ENCODE peak calls at places on chromosome 16, in eight cellular contexts. One of them, this sample, is unnamed.

GRCh38 chr16:49608095-49608494 is 234.5 kb downstream of the C16orf78 start:
- DNase-seq in cardiac muscle cell: peak; percentile 8
- DNase-seq in fibroblast of lung: no peak
- DNase-seq in heart right ventricle: no peak
- DNase-seq in transverse colon: no peak
- DNase-seq in AG09319: no peak
- DNase-seq in RWPE2: no peak
- DNase-seq in astrocyte of the spinal cord: peak; percentile 28
- DNase-seq in this sample: no peak

GRCh38 chr16:72927199-72928088 is 120.5 kb downstream of the ZFHX3 start:
- DNase-seq in cardiac muscle cell: peak; percentile 78
- DNase-seq in RWPE2: peak; percentile 80
- DNase-seq in AG09319: peak; percentile 29
- DNase-seq in heart right ventricle: no peak
- DNase-seq in transverse colon: peak; percentile 20
- DNase-seq in fibroblast of lung: peak; percentile 89
- DNase-seq in astrocyte of the spinal cord: peak; percentile 84
- DNase-seq in this sample: peak; percentile 83

GRCh38 chr16:24291932-24292331 is 35.8 kb downstream of the CACNG3 start:
- DNase-seq in transverse colon: no peak
- DNase-seq in RWPE2: no peak
- DNase-seq in cardiac muscle cell: no peak
- DNase-seq in heart right ventricle: no peak
- DNase-seq in astrocyte of the spinal cord: no peak
- DNase-seq in AG09319: no peak
- DNase-seq in fibroblast of lung: no peak
- DNase-seq in this sample: no peak

GRCh38 chr16:72590179-72590937 is 418.4 kb upstream of the PMFBP1 start:
- DNase-seq in transverse colon: no peak
- DNase-seq in fibroblast of lung: peak; percentile 29
- DNase-seq in AG09319: no peak
- DNase-seq in RWPE2: no peak
- DNase-seq in cardiac muscle cell: no peak
- DNase-seq in astrocyte of the spinal cord: no peak
- DNase-seq in heart right ventricle: no peak
- DNase-seq in this sample: no peak

GRCh38 chr16:13845232-13845631 is 74.7 kb upstream of the ERCC4 start:
- DNase-seq in fibroblast of lung: no peak
- DNase-seq in cardiac muscle cell: no peak
- DNase-seq in astrocyte of the spinal cord: no peak
- DNase-seq in AG09319: no peak
- DNase-seq in heart right ventricle: no peak
- DNase-seq in transverse colon: no peak
- DNase-seq in RWPE2: no peak
- DNase-seq in this sample: no peak

GRCh38 chr16:27551046-27551445 is 1.1 kb downstream of the KATNIP start:
- DNase-seq in AG09319: no peak
- DNase-seq in fibroblast of lung: peak; percentile 17
- DNase-seq in cardiac muscle cell: no peak
- DNase-seq in heart right ventricle: no peak
- DNase-seq in RWPE2: no peak
- DNase-seq in transverse colon: no peak
- DNase-seq in astrocyte of the spinal cord: no peak
- DNase-seq in this sample: no peak

GRCh38 chr16:24309222-24309905 is 53.2 kb downstream of the CACNG3 start:
- DNase-seq in RWPE2: peak; percentile 73
- DNase-seq in cardiac muscle cell: peak; percentile 33
- DNase-seq in heart right ventricle: no peak
- DNase-seq in fibroblast of lung: peak; percentile 67
- DNase-seq in astrocyte of the spinal cord: peak; percentile 10
- DNase-seq in transverse colon: no peak
- DNase-seq in AG09319: no peak
- DNase-seq in this sample: peak; percentile 94

GRCh38 chr16:75070055-75070841 is 46.3 kb downstream of the LDHD start:
- DNase-seq in transverse colon: no peak
- DNase-seq in astrocyte of the spinal cord: no peak
- DNase-seq in cardiac muscle cell: no peak
- DNase-seq in heart right ventricle: peak; percentile 33
- DNase-seq in AG09319: no peak
- DNase-seq in RWPE2: no peak
- DNase-seq in fibroblast of lung: peak; percentile 25
- DNase-seq in this sample: no peak

GRCh38 chr16:25012525-25012991 is 2.6 kb downstream of the ARHGAP17 start:
- DNase-seq in AG09319: peak; percentile 75
- DNase-seq in astrocyte of the spinal cord: peak; percentile 73
- DNase-seq in cardiac muscle cell: peak; percentile 52
- DNase-seq in RWPE2: no peak
- DNase-seq in heart right ventricle: no peak
- DNase-seq in transverse colon: peak; percentile 59
- DNase-seq in fibroblast of lung: peak; percentile 81
- DNase-seq in this sample: no peak

GRCh38 chr16:67404740-67405226 is 11.5 kb upstream of the TPPP3 start:
- DNase-seq in cardiac muscle cell: no peak
- DNase-seq in heart right ventricle: no peak
- DNase-seq in transverse colon: peak; percentile 87
- DNase-seq in RWPE2: no peak
- DNase-seq in astrocyte of the spinal cord: no peak
- DNase-seq in AG09319: no peak
- DNase-seq in fibroblast of lung: no peak
- DNase-seq in this sample: peak; percentile 96

GRCh38 chr16:5010576-5011329 is 23.0 kb downstream of the NAGPA start:
- DNase-seq in RWPE2: no peak
- DNase-seq in astrocyte of the spinal cord: no peak
- DNase-seq in fibroblast of lung: no peak
- DNase-seq in heart right ventricle: no peak
- DNase-seq in AG09319: no peak
- DNase-seq in transverse colon: no peak
- DNase-seq in cardiac muscle cell: no peak
- DNase-seq in this sample: no peak

GRCh38 chr16:88418869-88419268 is 34.2 kb upstream of the ZFPM1 start:
- DNase-seq in AG09319: no peak
- DNase-seq in cardiac muscle cell: no peak
- DNase-seq in transverse colon: no peak
- DNase-seq in fibroblast of lung: no peak
- DNase-seq in heart right ventricle: no peak
- DNase-seq in astrocyte of the spinal cord: no peak
- DNase-seq in RWPE2: no peak
- DNase-seq in this sample: no peak

GRCh38 chr16:15507959-15508336 is 73.6 kb downstream of the BMERB1 start:
- DNase-seq in astrocyte of the spinal cord: no peak
- DNase-seq in cardiac muscle cell: no peak
- DNase-seq in AG09319: no peak
- DNase-seq in heart right ventricle: no peak
- DNase-seq in RWPE2: no peak
- DNase-seq in fibroblast of lung: no peak
- DNase-seq in transverse colon: no peak
- DNase-seq in this sample: no peak

GRCh38 chr16:15509051-15509592 is 74.7 kb downstream of the BMERB1 start:
- DNase-seq in RWPE2: no peak
- DNase-seq in transverse colon: no peak
- DNase-seq in AG09319: no peak
- DNase-seq in astrocyte of the spinal cord: peak; percentile 75
- DNase-seq in fibroblast of lung: peak; percentile 25
- DNase-seq in heart right ventricle: no peak
- DNase-seq in cardiac muscle cell: no peak
- DNase-seq in this sample: no peak

GRCh38 chr16:15506441-15506840 is 72.1 kb downstream of the BMERB1 start:
- DNase-seq in fibroblast of lung: no peak
- DNase-seq in RWPE2: no peak
- DNase-seq in cardiac muscle cell: no peak
- DNase-seq in AG09319: no peak
- DNase-seq in astrocyte of the spinal cord: no peak
- DNase-seq in transverse colon: no peak
- DNase-seq in heart right ventricle: no peak
- DNase-seq in this sample: no peak

GRCh38 chr16:15509593-15510520 is 75.5 kb downstream of the BMERB1 start:
- DNase-seq in cardiac muscle cell: peak; percentile 33
- DNase-seq in fibroblast of lung: peak; percentile 69
- DNase-seq in heart right ventricle: no peak
- DNase-seq in AG09319: peak; percentile 10
- DNase-seq in transverse colon: no peak
- DNase-seq in astrocyte of the spinal cord: peak; percentile 83
- DNase-seq in RWPE2: no peak
- DNase-seq in this sample: no peak

GRCh38 chr16:15507299-15507958 is 73.0 kb downstream of the BMERB1 start:
- DNase-seq in transverse colon: no peak
- DNase-seq in cardiac muscle cell: peak; percentile 50
- DNase-seq in AG09319: no peak
- DNase-seq in RWPE2: no peak
- DNase-seq in fibroblast of lung: peak; percentile 65
- DNase-seq in astrocyte of the spinal cord: peak; percentile 51
- DNase-seq in heart right ventricle: no peak
- DNase-seq in this sample: no peak
- TF ChIP-seq CTCF in transverse colon: no peak
- TF ChIP-seq CTCF in cardiac muscle cell: no peak
- TF ChIP-seq CTCF in AG09319: no peak
- TF ChIP-seq CTCF in RWPE2: no peak
- TF ChIP-seq CTCF in fibroblast of lung: no peak
- TF ChIP-seq CTCF in astrocyte of the spinal cord: no peak
- TF ChIP-seq CTCF in heart right ventricle: no peak
- TF ChIP-seq CTCF in this sample: no peak

DNA sequence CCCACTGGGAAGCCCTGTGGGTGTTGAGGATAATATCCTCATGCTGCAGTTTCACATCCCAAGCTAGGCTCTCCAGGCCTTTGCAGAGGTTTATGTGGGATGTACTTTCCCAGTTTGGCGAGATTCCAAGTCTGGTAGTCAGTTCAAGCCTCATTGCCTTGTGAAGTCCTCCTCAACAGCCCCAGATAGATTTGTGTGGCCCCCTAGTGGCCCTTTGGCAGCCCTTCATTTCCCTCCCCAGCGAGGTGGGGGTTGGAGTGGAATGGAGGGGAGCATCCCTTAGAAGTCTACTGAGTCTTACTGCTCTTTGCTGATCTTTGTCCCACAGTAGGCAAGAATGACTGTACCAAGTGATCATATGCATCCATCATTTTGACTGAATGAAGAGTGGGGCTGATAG is 137.9 kb downstream of the CDH11 start:
- DNase-seq in transverse colon: no peak
- DNase-seq in astrocyte of the spinal cord: peak; percentile 87
- DNase-seq in heart right ventricle: peak; percentile 62
- DNase-seq in RWPE2: no peak
- DNase-seq in fibroblast of lung: peak; percentile 86
- DNase-seq in AG09319: peak; percentile 37
- DNase-seq in cardiac muscle cell: peak; percentile 86
- DNase-seq in this sample: no peak
- TF ChIP-seq CTCF in transverse colon: peak; percentile 29
- TF ChIP-seq CTCF in astrocyte of the spinal cord: peak; percentile 85
- TF ChIP-seq CTCF in heart right ventricle: peak; percentile 53
- TF ChIP-seq CTCF in RWPE2: peak; percentile 74
- TF ChIP-seq CTCF in fibroblast of lung: peak; percentile 72
- TF ChIP-seq CTCF in AG09319: peak; percentile 55
- TF ChIP-seq CTCF in cardiac muscle cell: peak; percentile 76
- TF ChIP-seq CTCF in this sample: no peak

DNA sequence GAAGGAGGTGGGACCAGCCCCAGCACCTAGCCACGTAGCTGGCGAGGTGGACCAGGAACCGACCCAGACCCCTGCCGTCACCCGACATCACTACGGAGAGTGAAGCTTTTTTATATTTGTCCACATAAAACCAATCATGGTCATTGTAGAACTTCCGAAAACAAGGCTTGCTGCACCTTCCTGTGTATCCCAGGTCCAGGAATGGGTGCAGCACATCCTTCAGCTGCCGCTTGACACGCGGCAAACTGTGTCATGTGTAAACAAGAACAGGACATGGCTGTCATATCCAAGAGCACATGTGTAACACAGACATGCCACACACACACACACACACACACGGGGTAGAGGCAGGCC is 1.4 kb downstream of the HBQ1 start:
- DNase-seq in astrocyte of the spinal cord: peak; percentile 9
- DNase-seq in RWPE2: no peak
- DNase-seq in cardiac muscle cell: peak; percentile 24
- DNase-seq in AG09319: no peak
- DNase-seq in transverse colon: no peak
- DNase-seq in fibroblast of lung: peak; percentile 16
- DNase-seq in heart right ventricle: no peak
- DNase-seq in this sample: no peak
- TF ChIP-seq CTCF in astrocyte of the spinal cord: no peak
- TF ChIP-seq CTCF in RWPE2: peak; percentile 70
- TF ChIP-seq CTCF in cardiac muscle cell: no peak
- TF ChIP-seq CTCF in AG09319: no peak
- TF ChIP-seq CTCF in transverse colon: no peak
- TF ChIP-seq CTCF in fibroblast of lung: no peak
- TF ChIP-seq CTCF in heart right ventricle: no peak
- TF ChIP-seq CTCF in this sample: no peak

GRCh38 chr16:87041732-87042131 is 275.5 kb downstream of the C16orf95 start:
- DNase-seq in heart right ventricle: no peak
- DNase-seq in fibroblast of lung: no peak
- DNase-seq in AG09319: no peak
- DNase-seq in astrocyte of the spinal cord: no peak
- DNase-seq in cardiac muscle cell: no peak
- DNase-seq in transverse colon: no peak
- DNase-seq in RWPE2: no peak
- DNase-seq in this sample: no peak

GRCh38 chr16:87043273-87044030 is 273.7 kb downstream of the C16orf95 start:
- DNase-seq in heart right ventricle: peak; percentile 33
- DNase-seq in RWPE2: no peak
- DNase-seq in cardiac muscle cell: peak; percentile 21
- DNase-seq in fibroblast of lung: peak; percentile 78
- DNase-seq in astrocyte of the spinal cord: peak; percentile 32
- DNase-seq in transverse colon: no peak
- DNase-seq in AG09319: no peak
- DNase-seq in this sample: no peak

GRCh38 chr16:87044031-87044380 is 273.2 kb downstream of the C16orf95 start:
- DNase-seq in transverse colon: no peak
- DNase-seq in astrocyte of the spinal cord: no peak
- DNase-seq in cardiac muscle cell: no peak
- DNase-seq in fibroblast of lung: peak; percentile 42
- DNase-seq in RWPE2: no peak
- DNase-seq in AG09319: no peak
- DNase-seq in heart right ventricle: no peak
- DNase-seq in this sample: peak; percentile 52

GRCh38 chr16:87041286-87041685 is 275.9 kb downstream of the C16orf95 start:
- DNase-seq in astrocyte of the spinal cord: no peak
- DNase-seq in transverse colon: no peak
- DNase-seq in heart right ventricle: no peak
- DNase-seq in fibroblast of lung: no peak
- DNase-seq in cardiac muscle cell: no peak
- DNase-seq in RWPE2: no peak
- DNase-seq in AG09319: no peak
- DNase-seq in this sample: no peak

DNA sequence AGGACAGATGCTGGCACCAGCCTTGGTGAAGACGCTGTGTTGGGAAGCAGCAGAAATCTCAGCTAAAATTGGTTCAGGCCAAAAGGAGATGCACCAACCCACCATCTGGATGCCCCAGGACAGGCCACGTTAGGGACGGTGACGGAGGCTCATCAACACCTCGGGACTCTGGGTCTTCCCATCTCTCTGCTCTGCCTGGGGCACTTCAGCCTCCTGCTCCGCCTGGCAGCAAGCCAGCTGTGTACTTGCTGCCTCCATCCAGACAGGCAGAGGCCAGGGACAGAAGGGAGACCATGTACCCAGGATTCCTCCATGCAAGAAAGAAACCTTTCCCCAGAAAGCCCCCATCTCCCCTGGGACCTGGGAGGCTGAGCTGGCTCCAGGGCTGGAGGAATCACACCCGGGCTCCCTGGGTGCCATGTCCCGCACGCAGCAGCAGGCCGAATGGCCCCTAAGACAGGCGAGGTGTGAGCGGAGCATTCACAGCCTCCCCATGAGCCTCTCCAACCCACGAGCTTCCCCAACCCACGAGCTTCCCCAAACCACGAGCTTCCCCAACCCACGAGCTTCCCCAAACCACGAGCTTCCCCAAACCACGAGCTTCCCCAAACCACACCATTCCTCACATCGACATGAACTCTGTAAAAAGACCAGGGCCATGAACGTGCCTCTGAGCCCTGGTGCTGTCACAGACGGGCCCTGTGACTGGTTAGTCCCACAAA is 274.5 kb downstream of the C16orf95 start:
- DNase-seq in cardiac muscle cell: no peak
- DNase-seq in AG09319: no peak
- DNase-seq in astrocyte of the spinal cord: no peak
- DNase-seq in heart right ventricle: peak; percentile 29
- DNase-seq in transverse colon: no peak
- DNase-seq in fibroblast of lung: no peak
- DNase-seq in RWPE2: no peak
- DNase-seq in this sample: no peak
- TF ChIP-seq CTCF in cardiac muscle cell: no peak
- TF ChIP-seq CTCF in AG09319: no peak
- TF ChIP-seq CTCF in astrocyte of the spinal cord: no peak
- TF ChIP-seq CTCF in heart right ventricle: no peak
- TF ChIP-seq CTCF in transverse colon: no peak
- TF ChIP-seq CTCF in fibroblast of lung: no peak
- TF ChIP-seq CTCF in RWPE2: no peak
- TF ChIP-seq CTCF in this sample: no peak